ENCODE peak calls at places on chromosomes 2 and 18, in seven cellular contexts. K, R, X, T, D, A and E are unnamed samples. For H4K20me1, the result is how much of the 10 kb centered on the place peaks cover.

GRCh38 chr2:220077488-220077887 is 450.1 kb downstream of the SLC4A3 start:
- DNase-seq in K (no peak), R (peak), X (peak), T (peak), D (peak), A (no peak), E (peak)

GRCh38 chr2:162490052-162490717 is 146.3 kb downstream of the GCA start:
- DNase-seq in K (no peak), R (no peak), X (peak), T (no peak), D (no peak), A (no peak), E (no peak)

GRCh38 chr2:88621432-88621831 is 5.8 kb downstream of the EIF2AK3 start:
- DNase-seq in K (no peak), R (no peak), X (no peak), T (no peak), D (no peak), A (no peak), E (no peak)

GRCh38 chr18:23077493-23078256 is 57.6 kb upstream of the CABLES1 start:
- DNase-seq in K (peak), R (no peak), X (no peak), T (no peak), D (peak), A (no peak), E (no peak)

GRCh38 chr2:37886745-37887144 is 38.3 kb upstream of the RMDN2 start:
- DNase-seq in K (no peak), R (peak), X (peak), T (peak), D (no peak), A (no peak), E (peak)

GRCh38 chr2:53583583-53583982 is 184.0 kb upstream of the CHAC2 start:
- DNase-seq in K (no peak), R (no peak), X (no peak), T (no peak), D (no peak), A (no peak), E (no peak)

GRCh38 chr2:85628658-85629057 is 12.7 kb downstream of the USP39 start:
- DNase-seq in K (no peak), R (no peak), X (no peak), T (no peak), D (no peak), A (no peak), E (no peak)

GRCh38 chr18:38321262-38321661 is 755.7 kb upstream of the CELF4 start:
- DNase-seq in K (no peak), R (no peak), X (no peak), T (no peak), D (no peak), A (no peak), E (no peak)

GRCh38 chr18:74766233-74766632 is 168.6 kb downstream of the ZNF407 start:
- DNase-seq in K (no peak), R (no peak), X (no peak), T (no peak), D (no peak), A (no peak), E (no peak)

GRCh38 chr2:19883486-19883885 is 18.3 kb downstream of the TTC32 start:
- DNase-seq in K (no peak), R (no peak), X (no peak), T (no peak), D (no peak), A (no peak), E (no peak)

GRCh38 chr2:165475270-165476004 is 5.9 kb downstream of the CSRNP3 start:
- DNase-seq in K (no peak), R (no peak), X (no peak), T (no peak), D (no peak), A (no peak), E (no peak)

GRCh38 chr2:19176977-19177376 is 181.4 kb downstream of the OSR1 start:
- DNase-seq in K (no peak), R (no peak), X (peak), T (peak), D (no peak), A (no peak), E (peak)

GRCh38 chr2:168060956-168061750 is 186.2 kb downstream of the STK39 start:
- DNase-seq in K (no peak), R (peak), X (peak), T (peak), D (no peak), A (no peak), E (peak)

GRCh38 chr2:68251187-68251854 is 1.0 kb downstream of the PPP3R1 start:
- DNase-seq in K (peak), R (peak), X (peak), T (peak), D (peak), A (peak), E (peak)

GRCh38 chr2:503288-503999 is 173.8 kb downstream of the TMEM18 start:
- DNase-seq in K (no peak), R (no peak), X (no peak), T (no peak), D (no peak), A (no peak), E (no peak)

GRCh38 chr2:128390991-128391630 is 72.4 kb upstream of the HS6ST1 start:
- DNase-seq in K (no peak), R (peak), X (no peak), T (no peak), D (no peak), A (no peak), E (no peak)

GRCh38 chr18:11994708-11995444 is 13.6 kb downstream of the IMPA2 start:
- DNase-seq in K (no peak), R (peak), X (peak), T (peak), D (peak), A (no peak), E (no peak)

GRCh38 chr2:29394311-29394710 is 279.1 kb downstream of the CLIP4 start:
- DNase-seq in K (no peak), R (no peak), X (no peak), T (no peak), D (no peak), A (no peak), E (no peak)

GRCh38 chr18:63881851-63882250 is 5.7 kb upstream of the SERPINB2 start:
- DNase-seq in K (no peak), R (no peak), X (peak), T (peak), D (no peak), A (no peak), E (peak)

GRCh38 chr2:44883356-44883755 is 58.1 kb upstream of the SIX3 start:
- DNase-seq in K (no peak), R (no peak), X (no peak), T (no peak), D (no peak), A (no peak), E (no peak)

GRCh38 chr2:44877417-44877816 is 64.1 kb upstream of the SIX3 start:
- DNase-seq in K (no peak), R (no peak), X (no peak), T (no peak), D (no peak), A (no peak), E (no peak)

GRCh38 chr2:44881856-44882255 is 59.6 kb upstream of the SIX3 start:
- DNase-seq in K (no peak), R (no peak), X (no peak), T (no peak), D (no peak), A (no peak), E (no peak)

GRCh38 chr2:44879269-44880124 is 62.0 kb upstream of the SIX3 start:
- DNase-seq in K (no peak), R (no peak), X (no peak), T (no peak), D (no peak), A (no peak), E (no peak)

DNA sequence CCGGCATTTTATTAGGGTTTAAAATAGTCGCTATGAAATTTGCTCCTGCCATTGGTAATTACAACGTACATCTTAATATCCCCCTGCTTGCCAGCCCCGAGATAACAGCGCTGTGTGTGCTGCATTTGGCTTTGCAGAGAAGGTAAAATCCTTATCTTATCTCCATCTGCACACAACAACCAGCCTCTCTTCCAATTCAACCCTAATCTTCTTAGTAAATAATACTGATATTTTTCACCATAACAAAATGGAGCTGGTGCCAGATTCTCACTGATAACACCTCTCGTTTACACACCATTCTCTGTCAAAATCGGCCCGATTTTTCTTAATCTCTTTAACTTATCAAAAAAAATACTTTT is 61.4 kb upstream of the SIX3 start:
- DNase-seq in K (no peak), R (no peak), X (no peak), T (no peak), D (no peak), A (no peak), E (no peak)
- H3K4me2 ChIP-seq in K (no peak), R (no peak), X (no peak), T (no peak), D (no peak), A (no peak), E (no peak)

GRCh38 chr2:170717991-170718589 is 3.0 kb downstream of the SP5 start:
- DNase-seq in K (no peak), R (peak), X (no peak), T (no peak), D (no peak), A (no peak), E (no peak)

GRCh38 chr2:170721678-170722077 is 6.5 kb downstream of the SP5 start:
- DNase-seq in K (no peak), R (no peak), X (no peak), T (no peak), D (no peak), A (no peak), E (no peak)

GRCh38 chr2:170716851-170717598 is 1.9 kb downstream of the SP5 start:
- DNase-seq in K (no peak), R (peak), X (peak), T (peak), D (peak), A (no peak), E (no peak)

GRCh38 chr2:170717599-170717963 is 2.4 kb downstream of the SP5 start:
- DNase-seq in K (no peak), R (peak), X (no peak), T (no peak), D (no peak), A (no peak), E (no peak)

DNA sequence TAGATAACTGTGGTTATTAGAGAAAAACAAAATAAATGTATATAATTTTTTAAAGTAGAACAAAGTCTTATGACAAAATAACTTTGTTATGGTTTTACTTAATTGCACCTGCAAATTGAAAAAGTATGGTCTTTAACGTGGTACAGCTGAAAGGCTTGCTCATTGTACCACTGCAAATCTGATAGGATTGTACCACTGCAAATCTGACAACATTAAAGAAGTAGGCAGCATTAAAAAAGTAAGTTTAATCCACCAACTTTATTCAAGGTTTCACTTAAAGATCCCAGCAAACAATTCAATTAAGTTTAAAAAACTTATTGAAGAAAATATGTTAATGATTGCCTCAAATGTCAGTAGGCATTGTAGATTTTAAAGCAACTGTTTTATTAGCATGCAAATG is 4.7 kb downstream of the SP5 start:
- DNase-seq in K (no peak), R (no peak), X (no peak), T (no peak), D (no peak), A (no peak), E (no peak)
- H4K20me1 ChIP-seq in K (under half), R (under half), X (under half), T (under half), D (under half), A (under half), E (under half)

GRCh38 chr2:47010176-47010575 is 94.6 kb upstream of the MCFD2 start:
- DNase-seq in K (no peak), R (peak), X (no peak), T (no peak), D (no peak), A (no peak), E (no peak)
- H3K4me2 ChIP-seq in K (no peak), R (no peak), X (no peak), T (no peak), D (no peak), A (no peak), E (no peak)

DNA sequence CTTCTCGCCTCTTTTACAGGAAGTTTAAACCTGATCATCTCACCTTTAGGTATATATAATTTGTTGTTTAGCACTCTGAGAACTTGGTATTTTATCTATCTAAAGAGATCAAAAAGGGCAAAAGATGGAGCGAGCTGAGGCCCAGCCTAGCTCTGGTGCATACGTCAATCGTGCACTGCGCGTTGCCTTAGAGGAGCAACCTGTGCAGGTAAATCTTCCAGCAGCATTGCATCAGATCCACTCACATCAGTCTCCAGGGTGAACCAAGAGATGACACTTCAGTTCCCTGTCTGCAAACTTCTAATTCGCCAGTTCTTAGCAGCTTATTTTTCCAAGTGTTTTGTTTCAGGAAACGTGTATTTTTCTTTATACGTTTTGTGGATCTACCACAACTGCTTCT is 15.3 kb downstream of the BCL11A start:
- DNase-seq in K (no peak), R (no peak), X (no peak), T (no peak), D (no peak), A (no peak), E (no peak)
- H4K20me1 ChIP-seq in K (half or more), R (under half), X (under half), T (under half), D (under half), A (under half), E (under half)

DNA sequence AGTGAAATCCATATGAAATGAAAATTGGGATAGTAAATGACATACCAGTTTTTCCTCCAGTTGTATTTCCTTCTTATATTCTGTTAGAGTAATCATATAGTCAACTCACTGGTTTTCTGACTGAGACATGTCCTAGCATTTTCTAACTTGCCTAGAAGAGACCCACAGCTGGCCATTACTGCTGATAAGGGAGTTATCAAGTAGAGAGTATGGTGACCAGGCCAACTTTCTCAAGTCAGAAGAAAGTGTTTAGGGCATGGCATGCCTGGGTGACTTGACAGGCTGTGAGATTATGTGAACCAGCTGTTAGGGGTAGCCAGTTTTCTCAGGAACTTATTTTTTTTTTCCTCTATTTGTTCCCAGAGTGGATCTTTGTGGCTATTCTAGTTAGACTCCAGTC is 81.2 kb downstream of the GPD2 start:
- DNase-seq in K (no peak), R (no peak), X (peak), T (no peak), D (no peak), A (no peak), E (no peak)
- H3K4me2 ChIP-seq in K (no peak), R (no peak), X (no peak), T (no peak), D (no peak), A (no peak), E (no peak)

DNA sequence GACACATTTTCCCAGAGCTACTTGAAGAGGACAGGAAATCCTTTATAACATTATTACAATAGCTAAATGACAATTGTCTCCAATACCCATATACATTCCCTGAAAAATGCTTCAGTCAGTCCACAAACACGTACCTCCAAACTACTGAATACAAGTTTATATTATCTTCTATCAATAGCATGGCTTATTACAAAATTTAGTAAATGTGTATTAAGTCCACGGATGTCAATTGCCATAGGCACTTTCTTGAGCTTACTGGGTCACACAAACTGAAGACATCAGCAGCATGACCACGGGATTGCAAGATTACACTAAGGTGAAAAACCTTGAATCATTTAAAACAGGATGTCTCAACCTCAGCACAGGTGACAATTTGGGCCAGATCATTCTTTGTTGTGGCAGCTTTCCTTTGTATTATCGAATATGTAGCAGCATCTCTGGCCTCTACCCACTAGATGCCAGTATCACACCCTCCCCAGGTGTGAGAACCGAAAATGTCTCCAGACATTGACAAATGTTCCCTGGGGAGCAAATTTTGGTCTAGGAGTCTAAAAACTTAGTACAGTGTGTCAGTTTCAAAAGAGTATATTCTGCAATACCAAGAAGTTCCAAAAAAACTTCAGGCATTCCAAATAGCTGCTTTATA is 1.4 kb downstream of the MBD2 start:
- DNase-seq in K (peak), R (no peak), X (no peak), T (no peak), D (peak), A (no peak), E (no peak)
- H4K20me1 ChIP-seq in K (under half), R (under half), X (half or more), T (under half), D (under half), A (under half), E (half or more)

GRCh38 chr2:122180972-122181371 is 425.5 kb downstream of the TSN start:
- DNase-seq in K (no peak), R (no peak), X (no peak), T (no peak), D (no peak), A (no peak), E (no peak)
- H3K4me2 ChIP-seq in K (no peak), R (no peak), X (no peak), T (no peak), D (no peak), A (no peak), E (no peak)

GRCh38 chr2:14565666-14566065 is 66.9 kb upstream of the LRATD1 start:
- DNase-seq in K (no peak), R (no peak), X (no peak), T (no peak), D (no peak), A (no peak), E (no peak)

GRCh38 chr2:14567561-14567960 is 65.0 kb upstream of the LRATD1 start:
- DNase-seq in K (no peak), R (no peak), X (peak), T (peak), D (no peak), A (no peak), E (peak)

GRCh38 chr2:14572588-14573089 is 59.9 kb upstream of the LRATD1 start:
- DNase-seq in K (no peak), R (no peak), X (no peak), T (no peak), D (no peak), A (no peak), E (no peak)

GRCh38 chr2:14563324-14563723 is 69.2 kb upstream of the LRATD1 start:
- DNase-seq in K (no peak), R (no peak), X (no peak), T (no peak), D (no peak), A (no peak), E (no peak)

DNA sequence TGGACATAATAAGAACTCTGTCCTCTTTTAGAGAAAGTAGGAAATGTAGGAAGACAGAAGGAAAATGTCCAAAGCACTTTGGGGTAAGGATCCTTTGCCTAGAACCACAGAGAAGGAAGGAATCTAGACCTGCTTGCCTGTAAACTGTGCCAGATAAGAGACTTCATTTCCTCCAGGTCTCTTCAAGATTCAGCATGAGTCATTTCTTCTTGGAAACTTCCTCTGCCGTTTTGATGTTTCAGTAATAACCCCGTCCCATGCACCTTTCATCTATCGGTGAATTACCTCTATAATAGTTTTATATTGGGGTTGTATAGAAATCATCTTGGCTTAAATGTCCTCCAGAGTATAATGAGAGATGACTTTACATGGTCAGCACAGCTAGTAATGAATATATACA is 63.2 kb upstream of the LRATD1 start:
- DNase-seq in K (no peak), R (no peak), X (no peak), T (no peak), D (no peak), A (no peak), E (no peak)
- H4K20me1 ChIP-seq in K (under half), R (under half), X (under half), T (under half), D (under half), A (under half), E (under half)

DNA sequence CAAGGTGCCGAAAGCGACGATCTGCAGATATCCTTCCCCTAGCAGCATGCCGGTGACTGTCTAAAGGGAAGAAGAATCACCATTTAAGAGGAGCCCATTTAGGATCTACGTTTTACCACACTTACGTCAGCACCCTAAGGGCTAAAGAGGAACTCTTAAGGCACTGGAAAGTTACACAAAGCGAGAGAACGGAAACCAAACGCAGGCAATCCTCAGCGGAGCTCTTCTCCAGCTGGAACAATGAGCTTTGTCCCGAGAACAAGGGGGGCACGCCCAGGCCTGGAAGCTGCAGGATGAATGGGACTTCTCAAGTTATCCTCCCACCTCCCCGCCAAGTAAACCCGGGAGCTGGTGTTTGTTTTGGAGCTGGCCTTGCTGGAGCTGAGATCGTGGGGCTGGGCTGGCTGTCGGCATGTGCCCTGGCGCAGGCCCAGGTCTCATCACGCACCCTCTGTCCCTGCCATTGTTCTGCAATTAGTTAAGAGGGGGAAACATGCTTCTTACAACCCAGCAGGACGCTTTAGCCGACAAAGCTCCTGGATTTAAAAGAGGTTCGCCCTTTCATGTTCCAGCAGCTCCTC is 36.5 kb downstream of the PXDN start:
- DNase-seq in K (no peak), R (peak), X (peak), T (peak), D (peak), A (no peak), E (peak)
- H3K4me2 ChIP-seq in K (no peak), R (peak), X (peak), T (peak), D (peak), A (no peak), E (peak)